ENCODE peak calls at places on chromosomes 4 and X, in five cellular contexts. X is Panc1, T is SJSA1, W is ascending aorta, S is tibial nerve. D is an unnamed sample. For H3K4me1 and H3K9me3, the result is how much of the 10 kb centered on the place peaks cover.

GRCh38 chr4:112038861-112039260 is 106.4 kb upstream of the FAM241A start:
- DNase-seq in S (no peak), W (no peak), T (no peak), X (no peak), D (no peak)

GRCh38 chr4:7307391-7308099 is 115.2 kb downstream of the SORCS2 start:
- DNase-seq in T (no peak), S (no peak), X (no peak), W (no peak), D (no peak)

GRCh38 chrX:129875669-129876068 is 30.3 kb upstream of the UTP14A start:
- DNase-seq in W (no peak), S (no peak), X (no peak), T (peak), D (no peak)

GRCh38 chr4:127686656-127687055 is 43.5 kb upstream of the SLC25A31 start:
- DNase-seq in X (no peak), T (peak), S (no peak), W (no peak), D (no peak)

GRCh38 chrX:37722595-37722994 is 37.0 kb downstream of the XK start:
- DNase-seq in S (no peak), W (no peak), T (no peak), X (no peak), D (no peak)

GRCh38 chr4:113069212-113069892 is 19.9 kb downstream of the ANK2 start:
- DNase-seq in X (no peak), W (no peak), S (no peak), T (no peak), D (no peak)

GRCh38 chr4:186845137-186845842 is 121.6 kb upstream of the FAT1 start:
- DNase-seq in S (no peak), W (no peak), T (peak), X (peak), D (peak)

GRCh38 chr4:946517-947471 is 14.5 kb downstream of the TMEM175 start:
- DNase-seq in S (no peak), T (no peak), X (no peak), W (no peak), D (no peak)

GRCh38 chrX:123223859-123224258 is 39.8 kb downstream of the GRIA3 start:
- DNase-seq in W (no peak), S (no peak), X (no peak), T (no peak), D (no peak)

GRCh38 chr4:186770446-186771175 is 47.0 kb upstream of the FAT1 start:
- DNase-seq in W (no peak), X (no peak), T (peak), S (no peak), D (no peak)

GRCh38 chr4:9825049-9825448 is 43.6 kb downstream of the DRD5 start:
- DNase-seq in S (no peak), T (no peak), X (no peak), W (no peak), D (no peak)

GRCh38 chr4:128364565-128364964 is 77.0 kb upstream of the PGRMC2 start:
- DNase-seq in W (no peak), T (peak), X (no peak), S (no peak), D (no peak)

GRCh38 chrX:46645614-46646013 is 72.0 kb downstream of the CHST7 start:
- DNase-seq in T (no peak), W (no peak), S (no peak), X (no peak), D (no peak)

GRCh38 chr4:2934077-2934812 is 29.0 kb downstream of the NOP14 start:
- DNase-seq in S (peak), X (no peak), W (peak), T (no peak), D (peak)

GRCh38 chrX:30615229-30615628 is 37.7 kb upstream of the TASL start:
- DNase-seq in T (no peak), X (no peak), W (no peak), S (no peak), D (no peak)

GRCh38 chrX:111129949-111130348 is 34.0 kb downstream of the PAK3 start:
- DNase-seq in X (no peak), S (no peak), W (no peak), T (no peak), D (no peak)

GRCh38 chr4:38675167-38676121 is 11.4 kb downstream of the KLF3 start:
- DNase-seq in X (peak), S (peak), T (peak), W (peak), D (peak)

GRCh38 chr4:7253806-7254205 is 61.5 kb downstream of the SORCS2 start:
- DNase-seq in S (no peak), T (no peak), X (no peak), W (no peak), D (no peak)

GRCh38 chrX:48493890-48494364 is 14.9 kb upstream of the PORCN start:
- DNase-seq in S (no peak), T (no peak), X (no peak), W (no peak), D (no peak)

GRCh38 chr4:13888112-13888511 is 260.6 kb upstream of the BOD1L1 start:
- DNase-seq in X (no peak), T (peak), W (no peak), S (no peak), D (no peak)

GRCh38 chrX:9538544-9539045 is 73.7 kb downstream of the TBL1X start:
- DNase-seq in T (no peak), X (no peak), S (no peak), W (no peak), D (no peak)

GRCh38 chrX:31353095-31353494 is 281.3 kb upstream of the FTHL17 start:
- DNase-seq in W (no peak), T (peak), S (no peak), X (no peak), D (no peak)

GRCh38 chrX:80576815-80577533 is 156.7 kb downstream of the TENT5D start:
- DNase-seq in S (no peak), T (no peak), W (no peak), X (no peak), D (no peak)

GRCh38 chr4:78057135-78057599 is at the start of gene FRAS1:
- DNase-seq in S (no peak), T (peak), W (no peak), X (no peak), D (no peak)

GRCh38 chrX:2647627-2648026 is 43.5 kb upstream of the CD99 start:
- DNase-seq in T (no peak), S (no peak), X (no peak), W (no peak), D (no peak)

GRCh38 chr4:3415471-3416141 is 26.2 kb upstream of the HGFAC start:
- DNase-seq in W (no peak), T (no peak), S (peak), X (no peak), D (peak)

GRCh38 chrX:51456814-51457213 is 39.6 kb downstream of the NUDT11 start:
- DNase-seq in X (no peak), W (no peak), T (no peak), S (no peak), D (no peak)

GRCh38 chrX:76148753-76149152 is 24.1 kb upstream of the PBDC1 start:
- DNase-seq in S (no peak), T (peak), X (no peak), W (peak), D (no peak)

GRCh38 chr4:168689791-168690190 is 192.9 kb downstream of the PALLD start:
- DNase-seq in W (no peak), T (no peak), S (no peak), X (no peak), D (no peak)
- H3K4me1 ChIP-seq in W (under half), T (under half), S (under half), X (under half), D (under half)

DNA sequence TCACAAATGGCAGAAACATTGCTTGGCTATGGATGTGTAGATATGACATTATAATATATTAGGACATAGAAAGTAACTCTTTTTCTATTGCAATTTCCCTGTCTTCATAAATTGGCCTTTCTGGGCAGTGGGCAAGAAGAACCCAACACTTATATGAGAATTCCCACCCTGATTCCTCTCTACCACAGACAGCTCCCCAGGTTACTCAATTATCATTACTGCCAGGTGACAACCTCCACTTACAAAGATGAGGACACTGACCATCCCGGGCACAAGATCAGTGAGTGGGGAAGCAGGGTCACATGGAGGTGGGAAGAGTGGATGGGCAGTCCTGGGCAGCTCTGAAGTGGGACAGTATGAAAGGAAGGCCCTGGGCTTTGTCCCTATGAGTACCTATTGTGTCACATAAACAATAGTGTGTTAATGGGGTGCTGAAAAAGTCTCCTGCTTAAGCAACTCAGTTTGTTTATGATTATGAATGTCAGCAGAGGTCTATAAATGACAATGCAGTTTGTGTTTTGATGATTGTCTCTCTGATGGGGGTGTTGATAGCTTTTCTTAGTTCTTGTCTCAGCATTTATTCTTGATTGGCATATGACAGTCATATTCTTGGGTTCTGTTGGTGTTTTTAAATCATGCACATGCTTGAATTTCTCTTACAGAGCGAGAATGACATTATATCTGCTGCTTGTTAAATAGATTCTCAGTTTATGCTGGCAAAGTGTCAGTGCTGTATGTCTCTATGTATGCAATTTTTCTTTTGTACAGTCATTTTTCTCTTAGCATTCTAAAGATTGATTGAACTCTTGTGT is 99.9 kb downstream of the SLIT2 start:
- DNase-seq in S (no peak), T (no peak), X (no peak), W (no peak), D (no peak)
- H3K4me3 ChIP-seq in S (no peak), T (no peak), X (no peak), W (no peak), D (no peak)

GRCh38 chr4:122988696-122989095 is 66.3 kb upstream of the NUDT6 start:
- DNase-seq in S (no peak), T (no peak), X (no peak), W (no peak), D (no peak)
- H3K9me3 ChIP-seq in S (under half), T (under half), X (under half), W (under half), D (under half)

GRCh38 chrX:72272868-72273267 is 4.2 kb downstream of the RPS4X start:
- DNase-seq in S (no peak), T (no peak), X (no peak), W (no peak), D (no peak)

GRCh38 chrX:72274526-72274925 is 2.5 kb downstream of the RPS4X start:
- DNase-seq in S (no peak), W (no peak), X (no peak), T (no peak), D (no peak)

GRCh38 chrX:72271091-72271490 is 6.0 kb downstream of the RPS4X start:
- DNase-seq in W (no peak), T (no peak), X (no peak), S (no peak), D (no peak)

GRCh38 chrX:72271812-72272211 is 5.2 kb downstream of the RPS4X start:
- DNase-seq in S (no peak), T (no peak), W (no peak), X (no peak), D (no peak)

GRCh38 chrX:72273718-72274117 is 3.3 kb downstream of the RPS4X start:
- DNase-seq in T (no peak), X (no peak), W (no peak), S (no peak), D (no peak)
- H3K4me1 ChIP-seq in T (half or more), X (under half), W (under half), S (under half), D (under half)

DNA sequence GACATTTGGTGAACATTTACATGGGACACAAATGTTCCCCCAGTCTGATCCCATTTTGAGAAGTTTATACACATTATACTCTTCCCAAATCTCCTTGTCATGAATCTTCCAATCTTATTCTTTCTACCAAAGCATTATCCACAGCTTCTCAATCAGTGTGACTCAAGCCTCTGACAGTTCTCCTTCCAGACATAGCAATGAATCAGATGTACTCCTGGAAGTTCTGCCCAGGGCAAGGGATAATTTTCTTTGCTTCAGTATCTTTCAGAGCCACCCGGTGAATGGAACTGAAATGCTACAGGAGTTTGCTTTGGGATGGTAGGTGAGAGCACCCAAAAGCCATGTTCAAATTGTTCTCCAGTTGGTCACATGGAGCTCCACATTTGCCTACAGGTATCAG is 145.5 kb downstream of the ANXA5 start:
- DNase-seq in X (no peak), S (no peak), W (no peak), T (no peak), D (no peak)
- H3K4me3 ChIP-seq in X (no peak), S (no peak), W (no peak), T (no peak), D (no peak)

GRCh38 chrX:74018253-74018652 is 285.7 kb upstream of the ZCCHC13 start:
- DNase-seq in S (no peak), T (no peak), X (no peak), W (no peak), D (no peak)
- H3K9me3 ChIP-seq in S (under half), T (under half), X (under half), W (under half), D (under half)

GRCh38 chr4:26866203-26866602 is 5.6 kb downstream of the STIM2 start:
- DNase-seq in X (no peak), S (no peak), T (no peak), W (no peak), D (no peak)
- H3K4me1 ChIP-seq in X (under half), S (under half), T (under half), W (under half), D (under half)